ENCODE peak calls at places on chromosome 19, in seven cellular contexts. P is kidney epithelial cell, R is fibroblast of pulmonary artery, B is HFF-Myc, J is ascending aorta, N is AG09309, A is cardiac fibroblast. Q is an unnamed sample.

GRCh38 chr19:1807695-1808394 is 4.2 kb downstream of the ATP8B3 start:
- DNase-seq in B (no peak), N (no peak), P (no peak), J (no peak), A (no peak), R (no peak), Q (no peak)

GRCh38 chr19:13117772-13118423 is at the start of gene NACC1:
- DNase-seq in P (peak; percentile 39), B (peak; percentile 47), A (peak; percentile 89), R (peak; percentile 88), J (peak; percentile 94), N (no peak), Q (peak; percentile 60)

GRCh38 chr19:39372047-39372802 is 18.7 kb downstream of the PAF1 start:
- DNase-seq in N (peak; percentile 94), J (peak; percentile 93), B (peak; percentile 85), R (peak; percentile 98), A (peak; percentile 91), P (no peak), Q (peak; percentile 96)

GRCh38 chr19:45676851-45677263 is 8.8 kb downstream of the GIPR start:
- DNase-seq in A (no peak), J (no peak), B (no peak), N (no peak), P (no peak), R (no peak), Q (no peak)

GRCh38 chr19:58577581-58578429 is 4.7 kb upstream of the MZF1 start:
- DNase-seq in P (no peak), A (no peak), B (no peak), N (no peak), R (no peak), J (peak; percentile 58), Q (no peak)

GRCh38 chr19:45140533-45140932 is 20.2 kb downstream of the NKPD1 start:
- DNase-seq in R (no peak), N (no peak), P (no peak), B (no peak), J (no peak), A (no peak), Q (no peak)

GRCh38 chr19:47587295-47587694 is 14.3 kb upstream of the ZNF541 start:
- DNase-seq in P (no peak), A (peak; percentile 60), B (no peak), R (peak; percentile 35), N (no peak), J (no peak), Q (no peak)

GRCh38 chr19:15672580-15673175 is at the start of gene CYP4F12:
- DNase-seq in A (peak; percentile 25), N (no peak), P (no peak), R (peak; percentile 20), B (no peak), J (peak; percentile 89), Q (no peak)

GRCh38 chr19:34023381-34023780 is 148.9 kb upstream of the LSM14A start:
- DNase-seq in B (no peak), R (no peak), A (no peak), N (no peak), J (no peak), P (no peak), Q (no peak)

GRCh38 chr19:48754950-48755645 is at the start of gene FGF21:
- DNase-seq in P (no peak), J (no peak), N (no peak), R (no peak), A (no peak), B (no peak), Q (no peak)

GRCh38 chr19:5321851-5322681 is 18.5 kb downstream of the PTPRS start:
- DNase-seq in B (no peak), A (no peak), J (no peak), N (no peak), P (no peak), R (no peak), Q (no peak)
- H3K4me3 ChIP-seq in B (no peak overlapping the region), A (no peak overlapping the region), J (no peak overlapping the region), N (no peak overlapping the region), P (no peak overlapping the region), R (no peak overlapping the region), Q (no peak overlapping the region)

DNA sequence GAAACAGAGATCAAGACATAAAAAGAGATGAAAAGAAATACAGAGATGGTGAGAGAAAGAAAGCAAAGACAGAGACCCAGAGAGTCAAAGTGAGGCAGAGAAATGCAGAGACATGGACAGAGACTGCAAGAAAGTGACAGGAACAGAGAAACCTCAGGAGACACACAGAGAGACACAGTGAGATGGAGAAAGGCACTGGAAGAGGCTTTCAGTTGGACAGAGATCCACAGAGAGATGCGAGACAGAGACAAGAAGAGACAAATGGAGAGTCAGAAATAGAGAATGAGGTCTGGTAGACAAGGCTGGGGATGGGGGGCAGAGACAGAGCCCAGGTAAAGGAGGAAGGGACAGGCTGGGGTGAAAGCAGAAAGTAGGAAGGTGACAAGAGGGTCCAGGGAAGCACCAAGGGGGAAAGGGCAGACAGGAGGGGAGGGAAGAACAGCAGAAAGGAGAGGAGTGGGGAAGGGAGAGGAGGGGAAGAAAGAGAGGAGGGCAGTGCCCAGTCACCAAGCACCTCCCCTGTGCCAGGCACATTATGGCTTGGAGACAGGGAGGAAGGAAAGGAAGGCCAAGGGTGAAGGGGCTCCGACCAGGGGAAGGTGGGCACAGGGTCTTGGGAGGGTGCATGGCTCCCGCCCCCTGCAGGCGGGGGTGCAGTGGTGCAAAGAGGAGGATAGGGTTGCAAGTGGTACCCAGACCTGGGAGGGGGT is 38.5 kb downstream of the DEDD2 start:
- DNase-seq in B (no peak), N (no peak), J (no peak), P (no peak), R (no peak), A (no peak), Q (no peak)
- TF ChIP-seq CTCF in B (peak; percentile 55), N (peak; percentile 51), J (no peak), P (peak; percentile 40), R (peak; percentile 42), A (peak; percentile 48), Q (peak; percentile 36)

GRCh38 chr19:18108897-18109296 is 11.3 kb downstream of the MAST3 start:
- DNase-seq in P (no peak), N (no peak), A (no peak), J (no peak), R (no peak), B (no peak), Q (no peak)
- H3K4me3 ChIP-seq in P (no peak overlapping the region), N (no peak overlapping the region), A (no peak overlapping the region), J (no peak overlapping the region), R (no peak overlapping the region), B (no peak overlapping the region), Q (no peak overlapping the region)

GRCh38 chr19:5973867-5974635 is 3.9 kb downstream of the RANBP3 start:
- DNase-seq in J (no peak), B (no peak), A (no peak), N (no peak), R (no peak), P (no peak), Q (no peak)
- TF ChIP-seq CTCF in J (no peak), B (no peak), A (no peak), N (no peak), R (no peak), P (no peak), Q (no peak)

DNA sequence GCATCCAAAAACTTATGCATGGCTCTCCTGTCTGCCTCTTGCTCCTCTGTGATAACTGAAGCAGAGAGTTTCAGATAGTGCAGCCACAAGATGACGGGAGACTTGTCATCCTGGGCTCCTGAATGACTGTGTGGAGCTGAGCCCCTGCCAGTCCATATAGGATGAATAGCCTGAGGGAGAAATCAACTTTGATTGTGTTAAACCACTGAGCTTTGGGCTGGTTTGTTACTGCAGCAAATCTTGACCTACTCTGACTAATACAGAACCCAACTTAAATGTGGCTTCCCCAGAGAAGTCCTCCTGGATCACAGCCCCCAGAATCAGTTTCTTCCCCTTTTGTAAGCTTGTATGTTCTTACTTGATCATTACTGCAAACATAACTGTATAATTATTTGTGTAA is 11.2 kb upstream of the ATG4D start:
- DNase-seq in P (no peak), B (no peak), A (no peak), R (no peak), J (no peak), N (no peak), Q (no peak)
- H3K4me3 ChIP-seq in P (no peak overlapping the region), B (no peak overlapping the region), A (no peak overlapping the region), R (no peak overlapping the region), J (no peak overlapping the region), N (no peak overlapping the region), Q (no peak overlapping the region)

Q was measured in astrocyte of the cerebellum.